ENCODE peak calls at places on chromosomes 3 and 15, in four cellular contexts. D is GM12878, M is K562, H is HepG2. O is an unnamed sample.

GRCh38 chr3:90091557-90091956 is 984.1 kb downstream of the EPHA3 start:
- DNase-seq in D (no peak), M (no peak), H (peak), O (no peak)

GRCh38 chr15:73387507-73388255 is 18.9 kb upstream of the HCN4 start:
- DNase-seq in D (no peak), M (no peak), H (no peak), O (no peak)

GRCh38 chr15:39665629-39666245 is 84.9 kb downstream of the THBS1 start:
- DNase-seq in D (no peak), M (no peak), H (no peak), O (no peak)

GRCh38 chr3:37770938-37771918 is 90.5 kb upstream of the CTDSPL start:
- DNase-seq in D (no peak), M (no peak), H (no peak), O (no peak)

GRCh38 chr3:37386627-37387230 is 212.3 kb upstream of the LRRFIP2 start:
- DNase-seq in D (no peak), M (no peak), H (no peak), O (no peak)

GRCh38 chr3:41915353-41915752 is 46.5 kb downstream of the ULK4 start:
- DNase-seq in D (no peak), M (no peak), H (no peak), O (no peak)

GRCh38 chr3:137992592-137992991 is 17.4 kb upstream of the CLDN18 start:
- DNase-seq in D (no peak), M (no peak), H (no peak), O (no peak)

GRCh38 chr3:133437391-133438093 is 37.7 kb downstream of the BFSP2 start:
- DNase-seq in D (no peak), M (no peak), H (no peak), O (no peak)

GRCh38 chr15:38054488-38054887 is 120.0 kb downstream of the TMCO5A start:
- DNase-seq in D (no peak), M (no peak), H (no peak), O (no peak)

GRCh38 chr3:193930247-193930646 is 205.7 kb upstream of the HES1 start:
- DNase-seq in D (no peak), M (no peak), H (no peak), O (no peak)

GRCh38 chr15:57534279-57534678 is 57.4 kb upstream of the MYZAP start:
- DNase-seq in D (no peak), M (no peak), H (no peak), O (no peak)

GRCh38 chr3:24493951-24494615 is 567 bp downstream of the THRB start:
- DNase-seq in D (no peak), M (peak), H (peak), O (no peak)
- TF ChIP-seq EZH2 in D (no peak), M (no peak), H (no peak), O (no peak)

DNA sequence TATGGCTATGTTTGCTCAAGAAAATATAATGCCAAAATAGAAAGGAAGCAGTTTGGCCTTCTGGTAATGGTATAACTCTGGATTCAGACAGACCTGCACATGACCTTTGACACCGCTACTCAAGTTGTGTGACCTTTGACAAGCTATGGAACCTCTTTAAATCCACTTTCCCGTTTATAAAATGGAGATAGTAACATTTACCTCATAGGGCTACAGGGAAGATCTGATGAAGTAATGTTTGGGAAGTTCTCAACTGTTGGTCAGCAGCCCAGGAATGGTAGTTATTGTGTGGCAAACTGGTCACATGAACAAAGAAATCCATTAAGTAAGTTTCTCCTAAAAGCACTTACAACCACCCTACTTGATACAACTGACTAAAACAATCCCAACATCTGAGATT is 95.1 kb upstream of the PHLDB2 start:
- DNase-seq in D (no peak), M (no peak), H (no peak), O (no peak)
- TF ChIP-seq SRF in D (no peak), M (no peak), H (no peak), O (no peak)

GRCh38 chr3:72447059-72447946 is 400.9 kb downstream of the SHQ1 start:
- DNase-seq in D (no peak), M (peak), H (peak), O (peak)
- TF ChIP-seq EZH2 in D (no peak), M (no peak), H (no peak), O (no peak)

DNA sequence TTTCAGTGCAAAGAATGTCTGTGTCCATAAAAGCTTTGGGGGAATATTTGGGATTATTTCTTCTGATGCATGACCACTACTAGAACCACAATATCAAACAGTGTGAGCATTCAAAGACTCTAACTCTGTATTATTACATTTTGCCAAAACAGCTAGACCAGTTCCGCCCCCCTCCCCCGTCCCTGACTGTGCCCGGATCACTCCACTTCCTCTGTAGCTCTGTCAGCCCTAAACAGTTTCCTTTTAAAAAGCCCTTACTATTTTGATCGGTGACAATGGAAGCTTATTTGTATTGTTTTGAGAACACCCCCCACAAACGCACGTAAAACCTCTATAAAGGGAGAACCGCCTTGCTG is 36.6 kb upstream of the EPHB3 start:
- DNase-seq in D (no peak), M (no peak), H (no peak), O (no peak)
- TF ChIP-seq SRF in D (no peak), M (no peak), H (no peak), O (no peak)

GRCh38 chr3:123449092-123449985 is 449 bp upstream of the ADCY5 start:
- DNase-seq in D (no peak), M (no peak), H (no peak), O (no peak)
- TF ChIP-seq EZH2 in D (no peak), M (no peak), H (no peak), O (no peak)

O was measured in HCT116.